ENCODE peak calls at places on chromosomes 13 and 19, in six cellular contexts. H is HCT116, T is neural progenitor cell, E is GM23338, M is hepatocyte, I is GM23248. G is an unnamed sample.

GRCh38 chr13:80469841-80470378 is 129.0 kb upstream of the SPRY2 start:
- DNase-seq in M (peak; percentile 21), E (no peak), H (no peak), I (peak; percentile 37), T (no peak), G (peak; percentile 72)

GRCh38 chr13:111267205-111267604 is 53.2 kb upstream of the TEX29 start:
- DNase-seq in I (no peak), M (no peak), H (no peak), E (no peak), T (no peak), G (no peak)

GRCh38 chr19:13729859-13730258 is 34.5 kb upstream of the MRI1 start:
- DNase-seq in T (no peak), I (peak; percentile 18), H (no peak), M (no peak), E (no peak), G (peak; percentile 36)

GRCh38 chr19:2119916-2120785 is 23.4 kb downstream of the IZUMO4 start:
- DNase-seq in M (no peak), H (no peak), E (no peak), T (no peak), I (no peak), G (no peak)

GRCh38 chr19:51127755-51128154 is 3.0 kb downstream of the SIGLEC9 start:
- DNase-seq in I (peak; percentile 12), H (no peak), T (no peak), E (no peak), M (no peak), G (peak; percentile 72)

GRCh38 chr13:113343692-113343968 is 20.3 kb downstream of the GRTP1 start:
- DNase-seq in H (no peak), E (no peak), T (no peak), M (no peak), I (no peak), G (no peak)

GRCh38 chr13:100566543-100566942 is 22.0 kb downstream of the GGACT start:
- DNase-seq in T (no peak), E (no peak), M (no peak), I (peak; percentile 53), H (no peak), G (peak; percentile 69)

GRCh38 chr19:46919324-46919723 is 58.5 kb downstream of the ARHGAP35 start:
- DNase-seq in M (no peak), I (peak; percentile 81), E (no peak), T (no peak), H (no peak), G (peak; percentile 59)

GRCh38 chr19:50711805-50712204 is 7.8 kb downstream of the SHANK1 start:
- DNase-seq in I (no peak), T (no peak), E (no peak), M (no peak), H (no peak), G (no peak)

GRCh38 chr19:45676851-45677263 is 8.8 kb downstream of the GIPR start:
- DNase-seq in T (no peak), E (peak; percentile 87), M (peak; percentile 49), H (no peak), I (no peak), G (no peak)

GRCh38 chr19:640156-640548 is 473 bp downstream of the FGF22 start:
- DNase-seq in E (no peak), T (no peak), H (no peak), M (no peak), I (no peak), G (no peak)

GRCh38 chr19:32201661-32202060 is 143.7 kb upstream of the ZNF507 start:
- DNase-seq in E (no peak), I (no peak), M (no peak), T (peak; percentile 21), H (no peak), G (no peak)

GRCh38 chr19:44685877-44686276 is 13.1 kb upstream of the CEACAM16 start:
- DNase-seq in E (no peak), T (no peak), H (no peak), I (peak; percentile 25), M (no peak), G (peak; percentile 57)

GRCh38 chr13:51764184-51765141 is 39.5 kb downstream of the DHRS12 start:
- DNase-seq in M (peak; percentile 76), I (peak; percentile 78), E (no peak), H (no peak), T (no peak), G (peak; percentile 51)

GRCh38 chr13:46726347-46726746 is 70.6 kb downstream of the ESD start:
- DNase-seq in T (no peak), I (no peak), M (no peak), E (no peak), H (no peak), G (no peak)

GRCh38 chr13:48161530-48162179 is 66.8 kb upstream of the MED4 start:
- DNase-seq in H (no peak), I (no peak), T (no peak), E (no peak), M (no peak), G (no peak)

GRCh38 chr13:113759525-113760137 is 605 bp downstream of the TMEM255B start:
- DNase-seq in H (no peak), M (no peak), I (peak; percentile 45), T (peak; percentile 58), E (peak; percentile 31), G (peak; percentile 25)

GRCh38 chr19:50796128-50796633 is 6.0 kb downstream of the ACP4 start:
- DNase-seq in I (no peak), E (peak; percentile 52), H (no peak), T (no peak), M (no peak), G (peak; percentile 33)

GRCh38 chr13:21176982-21177284 is 475 bp downstream of the MRPL57 start:
- DNase-seq in M (no peak), I (no peak), E (no peak), T (no peak), H (no peak), G (no peak)

GRCh38 chr13:95676775-95677563 is at the start of gene DNAJC3:
- DNase-seq in M (peak; percentile 100), I (peak; percentile 100), H (peak; percentile 90), E (peak; percentile 98), T (peak; percentile 99), G (peak; percentile 94)

GRCh38 chr19:7199613-7200533 is 94.3 kb downstream of the INSR start:
- DNase-seq in M (peak; percentile 80), I (no peak), E (no peak), H (peak; percentile 50), T (no peak), G (no peak)
- TF ChIP-seq EZH2phosphoT487 in M (no peak), I (no peak), E (no peak), H (no peak), T (no peak), G (no peak)

GRCh38 chr19:18159810-18160209 is 6.8 kb downstream of the PIK3R2 start:
- DNase-seq in I (no peak), H (no peak), E (no peak), T (no peak), M (no peak), G (no peak)

GRCh38 chr19:18161691-18162039 is 8.7 kb downstream of the PIK3R2 start:
- DNase-seq in H (no peak), I (no peak), T (no peak), M (no peak), E (no peak), G (no peak)

GRCh38 chr19:18160792-18161690 is 8.1 kb downstream of the PIK3R2 start:
- DNase-seq in E (peak; percentile 82), I (peak; percentile 79), M (peak; percentile 90), H (no peak), T (peak; percentile 88), G (peak; percentile 78)

GRCh38 chr19:18158471-18158870 is 5.5 kb downstream of the PIK3R2 start:
- DNase-seq in I (no peak), T (no peak), E (no peak), M (no peak), H (no peak), G (no peak)

GRCh38 chr19:18160441-18160791 is 7.5 kb downstream of the PIK3R2 start:
- DNase-seq in T (no peak), M (peak; percentile 6), E (no peak), H (no peak), I (peak; percentile 30), G (no peak)
- H3K27ac ChIP-seq in T (no peak overlapping the region), M (no peak overlapping the region), E (no peak overlapping the region), H (peak overlapping the region; percentile 86), I (no peak overlapping the region), G (no peak overlapping the region)

GRCh38 chr19:8585057-8585893 is 8.0 kb upstream of the MYO1F start:
- DNase-seq in H (no peak), E (no peak), I (no peak), T (no peak), M (no peak), G (no peak)

GRCh38 chr19:8589177-8589714 is 12.0 kb upstream of the MYO1F start:
- DNase-seq in H (no peak), I (no peak), M (no peak), T (no peak), E (no peak), G (no peak)

GRCh38 chr19:8580710-8581281 is 3.6 kb upstream of the MYO1F start:
- DNase-seq in I (peak; percentile 81), E (peak; percentile 91), T (peak; percentile 91), M (peak; percentile 89), H (peak; percentile 56), G (peak; percentile 83)

DNA sequence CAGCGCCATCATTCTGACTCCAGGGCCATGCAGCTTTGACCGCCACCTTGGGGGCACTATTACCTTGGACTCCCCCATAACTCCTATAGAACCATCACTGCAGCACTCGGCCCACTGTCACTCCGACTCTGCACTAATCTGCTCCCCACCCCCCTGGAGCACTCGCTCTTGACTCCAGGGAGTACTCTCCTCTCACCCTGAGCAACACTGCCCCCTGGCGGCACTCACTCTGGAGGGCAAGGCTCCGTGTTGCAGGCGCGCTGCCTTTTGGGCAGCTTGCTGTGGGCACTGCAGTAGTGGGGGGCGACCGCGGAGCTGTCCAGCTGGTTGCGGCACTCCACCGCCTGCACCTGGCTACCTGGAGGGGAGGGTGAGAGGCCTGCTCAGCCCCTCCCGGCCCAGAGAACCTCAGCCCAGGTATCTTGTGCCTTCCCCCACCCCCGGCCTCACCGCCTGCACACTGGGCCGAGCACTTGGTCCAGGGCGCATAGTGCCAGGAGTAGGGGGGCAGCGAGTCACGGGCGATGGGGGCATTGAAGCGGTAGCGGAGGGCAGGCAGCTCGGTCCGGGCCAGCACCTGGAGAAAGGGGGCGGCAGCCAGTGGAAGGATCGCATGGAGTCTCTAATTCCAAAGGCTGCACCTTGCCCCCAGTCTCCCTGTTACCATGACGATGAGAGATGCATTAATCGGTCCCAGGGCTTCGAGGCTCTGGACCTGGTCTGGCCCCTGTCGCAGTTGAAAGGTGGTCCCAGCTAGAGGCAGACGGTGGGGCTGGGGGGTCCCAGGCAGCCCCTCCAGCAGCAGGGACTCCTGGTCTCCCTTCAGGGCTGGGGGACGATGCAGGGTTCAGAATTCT is 8.9 kb upstream of the MYO1F start:
- DNase-seq in M (peak; percentile 58), I (peak; percentile 37), H (peak; percentile 49), E (peak; percentile 97), T (peak; percentile 90), G (peak; percentile 85)
- TF ChIP-seq EZH2phosphoT487 in M (no peak), I (no peak), H (no peak), E (no peak), T (no peak), G (no peak)

DNA sequence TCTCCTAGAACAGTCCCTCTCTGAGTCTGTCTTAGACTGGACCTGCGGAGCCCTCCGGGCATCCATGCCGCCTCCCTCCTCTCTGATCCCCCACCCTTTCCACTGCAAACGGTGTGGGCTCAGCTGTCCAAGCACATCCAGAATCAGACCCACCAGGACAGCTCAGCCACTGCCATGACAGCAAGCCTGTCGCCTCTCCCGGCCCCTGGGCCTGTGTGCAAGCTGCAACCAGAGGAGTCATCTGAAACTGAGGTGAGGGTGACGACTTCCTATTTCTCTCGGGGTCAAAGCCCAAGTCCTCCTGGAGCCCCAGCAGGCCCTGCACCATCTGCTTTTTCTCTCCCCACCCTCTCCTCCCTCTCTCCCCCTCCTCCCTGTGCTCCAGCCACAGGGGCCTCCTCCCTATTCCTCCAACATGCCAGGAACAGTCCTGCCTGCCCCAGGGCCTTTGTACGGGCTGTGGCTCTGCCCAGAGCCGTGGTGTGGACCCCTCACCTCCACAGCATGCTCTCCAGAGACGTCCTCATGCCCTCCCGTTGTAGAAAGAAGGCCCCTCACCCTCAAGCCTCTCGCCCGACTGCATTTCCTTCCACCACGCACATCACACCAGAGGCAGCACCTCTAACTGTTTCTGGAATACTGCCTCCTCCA is 23.5 kb upstream of the MYDGF start:
- DNase-seq in H (no peak), I (no peak), E (no peak), M (no peak), T (no peak), G (no peak)
- H3K27ac ChIP-seq in H (peak overlapping the region; percentile 75), I (peak overlapping the region; percentile 39), E (no peak overlapping the region), M (no peak overlapping the region), T (no peak overlapping the region), G (peak overlapping the region; percentile 90)

G was measured in PC-3.